ENCODE peak calls at places on chromosomes 5 and 9, in six cellular contexts. Z is cardiac muscle cell; O is thyroid gland; J is stimulated activated CD4-positive, alpha-beta T cell treated with anti-CD3 and anti-CD28 coated beads, Interleukin-4, amount 100 ng/mL, for 48 hours; K is central memory CD4-positive, alpha-beta T cell; W is cardiac fibroblast. B is an unnamed sample.

GRCh38 chr5:72427016-72427415 is 80.2 kb downstream of the ZNF366 start:
- DNase-seq in Z (no peak), O (no peak), J (no peak), K (no peak), W (no peak), B (no peak)

GRCh38 chr5:80516826-80517225 is 28.9 kb downstream of the FAM151B start:
- DNase-seq in Z (peak; percentile 72), O (no peak), J (peak; percentile 17), K (no peak), W (peak; percentile 56), B (peak; percentile 41)

GRCh38 chr5:56481147-56481997 is 248.2 kb upstream of the ANKRD55 start:
- DNase-seq in Z (peak; percentile 51), O (peak; percentile 74), J (no peak), K (peak; percentile 43), W (peak; percentile 43), B (no peak)

GRCh38 chr9:34589656-34590375 is at the start of gene CNTFR:
- DNase-seq in Z (no peak), O (peak; percentile 27), J (no peak), K (no peak), W (no peak), B (no peak)

GRCh38 chr5:149583394-149583793 is 2.1 kb downstream of the ARHGEF37 start:
- DNase-seq in Z (peak; percentile 38), O (peak; percentile 33), J (no peak), K (no peak), W (peak; percentile 58), B (no peak)

GRCh38 chr9:91100878-91101450 is 260.8 kb downstream of the AUH start:
- DNase-seq in Z (no peak), O (peak; percentile 26), J (no peak), K (no peak), W (no peak), B (no peak)

GRCh38 chr9:110520120-110520701 is 59.3 kb downstream of the SVEP1 start:
- DNase-seq in Z (peak; percentile 94), O (no peak), J (no peak), K (no peak), W (peak; percentile 95), B (no peak)

GRCh38 chr5:78843436-78843835 is 141.7 kb downstream of the ARSB start:
- DNase-seq in Z (no peak), O (no peak), J (no peak), K (no peak), W (no peak), B (no peak)

GRCh38 chr5:31383734-31384133 is 148.2 kb downstream of the DROSHA start:
- DNase-seq in Z (peak; percentile 56), O (no peak), J (no peak), K (no peak), W (peak; percentile 54), B (no peak)

GRCh38 chr5:14834584-14835540 is 36.7 kb downstream of the ANKH start:
- DNase-seq in Z (no peak), O (no peak), J (no peak), K (no peak), W (no peak), B (no peak)

GRCh38 chr9:131500939-131501541 is 1.7 kb upstream of the POMT1 start:
- DNase-seq in Z (peak; percentile 40), O (no peak), J (peak; percentile 50), K (peak; percentile 53), W (peak; percentile 16), B (no peak)

GRCh38 chr9:130368631-130369103 is 76.1 kb upstream of the ASS1 start:
- DNase-seq in Z (no peak), O (no peak), J (peak; percentile 44), K (peak; percentile 3), W (no peak), B (no peak)

GRCh38 chr9:114503522-114504340 is 1.5 kb downstream of the WHRN start:
- DNase-seq in Z (no peak), O (peak; percentile 50), J (no peak), K (no peak), W (no peak), B (no peak)

GRCh38 chr9:70802206-70802605 is 319.2 kb downstream of the TRPM3 start:
- DNase-seq in Z (peak; percentile 80), O (no peak), J (no peak), K (no peak), W (peak; percentile 72), B (no peak)

GRCh38 chr9:76570820-76571219 is 111.8 kb downstream of the GCNT1 start:
- DNase-seq in Z (no peak), O (no peak), J (no peak), K (no peak), W (no peak), B (no peak)

GRCh38 chr9:79289856-79290255 is 281.9 kb upstream of the TLE4 start:
- DNase-seq in Z (no peak), O (no peak), J (no peak), K (no peak), W (no peak), B (no peak)

GRCh38 chr9:112174965-112175795 is at the start of gene SUSD1:
- DNase-seq in Z (peak; percentile 32), O (peak; percentile 27), J (peak; percentile 11), K (peak; percentile 44), W (no peak), B (no peak)

GRCh38 chr5:4862500-4862899 is 277.6 kb upstream of the ADAMTS16 start:
- DNase-seq in Z (peak; percentile 45), O (no peak), J (no peak), K (no peak), W (peak; percentile 58), B (peak; percentile 18)

GRCh38 chr9:128254855-128255759 is 20.7 kb downstream of the GOLGA2 start:
- DNase-seq in Z (peak; percentile 59), O (peak; percentile 64), J (peak; percentile 32), K (peak; percentile 21), W (peak; percentile 59), B (no peak)

GRCh38 chr5:101429241-101429640 is 526.2 kb upstream of the ST8SIA4 start:
- DNase-seq in Z (no peak), O (no peak), J (no peak), K (no peak), W (no peak), B (no peak)

GRCh38 chr5:73365990-73366667 is 82.4 kb downstream of the FOXD1 start:
- DNase-seq in Z (no peak), O (no peak), J (no peak), K (no peak), W (no peak), B (no peak)

GRCh38 chr5:76180817-76181805 is 97.9 kb downstream of the SV2C start:
- DNase-seq in Z (no peak), O (no peak), J (no peak), K (no peak), W (no peak), B (no peak)

GRCh38 chr5:112724901-112725300 is 12.8 kb upstream of the APC start:
- DNase-seq in Z (no peak), O (no peak), J (no peak), K (no peak), W (no peak), B (no peak)

GRCh38 chr9:76561887-76562286 is 102.9 kb downstream of the GCNT1 start:
- DNase-seq in Z (no peak), O (no peak), J (no peak), K (no peak), W (no peak), B (no peak)

GRCh38 chr9:110048976-110049698 is 158.8 kb downstream of the C9orf152 start:
- DNase-seq in Z (peak; percentile 65), O (peak; percentile 24), J (peak; percentile 11), K (peak; percentile 2), W (peak; percentile 52), B (no peak)

GRCh38 chr9:130473521-130473920 is 28.8 kb downstream of the ASS1 start:
- DNase-seq in Z (no peak), O (no peak), J (no peak), K (no peak), W (no peak), B (no peak)

GRCh38 chr5:109329296-109330252 is 80.2 kb downstream of the PJA2 start:
- DNase-seq in Z (peak; percentile 87), O (no peak), J (no peak), K (no peak), W (peak; percentile 88), B (no peak)

GRCh38 chr5:32058101-32058500 is 116.0 kb downstream of the GOLPH3 start:
- DNase-seq in Z (no peak), O (no peak), J (no peak), K (no peak), W (no peak), B (no peak)

GRCh38 chr5:141245250-141245717 is at the start of gene PCDHB15:
- DNase-seq in Z (peak; percentile 2), O (no peak), J (peak; percentile 5), K (peak; percentile 5), W (peak; percentile 4), B (no peak)

GRCh38 chr5:89417990-89418820 is 535.2 kb upstream of the MEF2C start:
- DNase-seq in Z (no peak), O (no peak), J (no peak), K (no peak), W (no peak), B (no peak)

GRCh38 chr9:3246231-3246630 is 279.6 kb downstream of the RFX3 start:
- DNase-seq in Z (no peak), O (no peak), J (no peak), K (no peak), W (no peak), B (no peak)

GRCh38 chr5:181187500-181188213 is 17.3 kb downstream of the TRIM7 start:
- DNase-seq in Z (peak; percentile 81), O (peak; percentile 81), J (peak; percentile 63), K (no peak), W (peak; percentile 87), B (no peak)

B was measured in glomerular endothelial cell.